ENCODE peak calls at places on chromosomes 7 and 10, in four cellular contexts. J, D, M and N are unnamed samples.

GRCh38 chr7:101330011-101330484 is 8.4 kb upstream of the IFT22 start:
- DNase-seq in J (no peak), D (no peak), M (no peak), N (no peak)

GRCh38 chr10:131022981-131023380 is 288.5 kb downstream of the TCERG1L start:
- DNase-seq in J (no peak), D (no peak), M (no peak), N (no peak)

GRCh38 chr7:132076301-132077049 is 499.8 kb downstream of the PLXNA4 start:
- DNase-seq in J (no peak), D (no peak), M (no peak), N (no peak)

GRCh38 chr7:29989257-29989995 is at the start of gene SCRN1:
- DNase-seq in J (no peak), D (peak; percentile 57), M (peak; percentile 32), N (peak; percentile 13)

GRCh38 chr10:98255146-98255877 is 12.7 kb downstream of the LOXL4 start:
- DNase-seq in J (no peak), D (no peak), M (no peak), N (no peak)

GRCh38 chr10:4546931-4547330 is 279.1 kb upstream of the AKR1E2 start:
- DNase-seq in J (no peak), D (no peak), M (no peak), N (no peak)

GRCh38 chr10:89167915-89168314 is 39.2 kb downstream of the CH25H start:
- DNase-seq in J (no peak), D (no peak), M (no peak), N (no peak)

GRCh38 chr7:142188846-142189245 is 69.0 kb downstream of the PRSS58 start:
- DNase-seq in J (no peak), D (peak; percentile 7), M (no peak), N (no peak)

GRCh38 chr10:132383751-132384181 is 13.2 kb upstream of the PWWP2B start:
- DNase-seq in J (no peak), D (no peak), M (no peak), N (no peak)

GRCh38 chr10:100504101-100504500 is 15.6 kb downstream of the SEC31B start:
- DNase-seq in J (no peak), D (no peak), M (no peak), N (peak; percentile 26)

GRCh38 chr10:60334991-60335390 is 54.7 kb downstream of the ANK3 start:
- DNase-seq in J (no peak), D (no peak), M (no peak), N (no peak)

GRCh38 chr7:139103057-139103820 is 6.3 kb downstream of the ZC3HAV1 start:
- DNase-seq in J (no peak), D (no peak), M (peak; percentile 10), N (no peak)

GRCh38 chr7:150322114-150322832 is 882 bp upstream of the LRRC61 start:
- DNase-seq in J (no peak), D (no peak), M (peak; percentile 27), N (no peak)

GRCh38 chr7:68964060-68964459 is 634.2 kb upstream of the AUTS2 start:
- DNase-seq in J (no peak), D (no peak), M (no peak), N (no peak)

GRCh38 chr7:106462365-106462859 is 177.6 kb upstream of the NAMPT start:
- DNase-seq in J (peak; percentile 39), D (no peak), M (peak; percentile 55), N (peak; percentile 52)

GRCh38 chr10:47029181-47029971 is 118.1 kb downstream of the PTPN20 start:
- DNase-seq in J (no peak), D (no peak), M (no peak), N (no peak)

GRCh38 chr7:140479739-140480084 is 407 bp upstream of the MKRN1 start:
- DNase-seq in J (no peak), D (no peak), M (no peak), N (no peak)

GRCh38 chr10:92552310-92552709 is 21.6 kb downstream of the IDE start:
- DNase-seq in J (no peak), D (no peak), M (no peak), N (no peak)

GRCh38 chr10:61779950-61780659 is 117.4 kb downstream of the CABCOCO1 start:
- DNase-seq in J (no peak), D (no peak), M (peak; percentile 79), N (peak; percentile 74)

GRCh38 chr10:70283445-70284399 is at the start of gene NPFFR1:
- DNase-seq in J (no peak), D (no peak), M (no peak), N (no peak)

GRCh38 chr10:44195120-44196007 is 189.5 kb downstream of the CXCL12 start:
- DNase-seq in J (no peak), D (peak; percentile 28), M (no peak), N (peak; percentile 94)

GRCh38 chr7:72445580-72445979 is 33.4 kb upstream of the CALN1 start:
- DNase-seq in J (no peak), D (no peak), M (no peak), N (no peak)

GRCh38 chr10:110387983-110388681 is 83.4 kb upstream of the SMNDC1 start:
- DNase-seq in J (peak; percentile 83), D (no peak), M (no peak), N (no peak)

GRCh38 chr7:91151916-91152315 is 112.3 kb upstream of the FZD1 start:
- DNase-seq in J (no peak), D (no peak), M (no peak), N (no peak)
- TF ChIP-seq ELK1 in J (no peak), D (no peak), M (no peak), N (no peak)

DNA sequence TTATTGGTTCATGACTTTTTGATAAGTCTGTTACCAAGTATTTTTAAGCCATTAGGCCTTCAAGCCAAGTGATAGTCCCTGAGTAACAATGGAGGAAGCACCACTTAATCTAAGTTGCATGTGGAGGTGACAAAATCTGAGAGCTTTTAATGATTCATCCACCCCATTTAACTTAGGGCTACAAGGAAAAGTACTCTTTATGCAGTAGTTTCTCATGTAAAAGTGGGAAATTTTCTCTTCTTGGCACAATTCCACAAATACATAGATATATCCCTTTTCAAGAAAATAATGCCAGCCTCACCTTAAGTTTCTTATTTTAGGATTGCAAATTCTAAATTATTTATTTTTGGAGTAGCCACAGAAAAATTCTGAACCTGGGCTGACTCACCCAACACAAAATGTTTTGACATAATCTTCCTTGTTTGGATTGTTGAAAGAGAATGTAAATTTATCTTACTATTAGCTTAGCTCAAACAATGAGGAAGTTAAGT is 85.7 kb downstream of the SUGCT start:
- DNase-seq in J (no peak), D (no peak), M (no peak), N (peak; percentile 47)
- TF ChIP-seq ELK1 in J (no peak), D (no peak), M (no peak), N (no peak)

DNA sequence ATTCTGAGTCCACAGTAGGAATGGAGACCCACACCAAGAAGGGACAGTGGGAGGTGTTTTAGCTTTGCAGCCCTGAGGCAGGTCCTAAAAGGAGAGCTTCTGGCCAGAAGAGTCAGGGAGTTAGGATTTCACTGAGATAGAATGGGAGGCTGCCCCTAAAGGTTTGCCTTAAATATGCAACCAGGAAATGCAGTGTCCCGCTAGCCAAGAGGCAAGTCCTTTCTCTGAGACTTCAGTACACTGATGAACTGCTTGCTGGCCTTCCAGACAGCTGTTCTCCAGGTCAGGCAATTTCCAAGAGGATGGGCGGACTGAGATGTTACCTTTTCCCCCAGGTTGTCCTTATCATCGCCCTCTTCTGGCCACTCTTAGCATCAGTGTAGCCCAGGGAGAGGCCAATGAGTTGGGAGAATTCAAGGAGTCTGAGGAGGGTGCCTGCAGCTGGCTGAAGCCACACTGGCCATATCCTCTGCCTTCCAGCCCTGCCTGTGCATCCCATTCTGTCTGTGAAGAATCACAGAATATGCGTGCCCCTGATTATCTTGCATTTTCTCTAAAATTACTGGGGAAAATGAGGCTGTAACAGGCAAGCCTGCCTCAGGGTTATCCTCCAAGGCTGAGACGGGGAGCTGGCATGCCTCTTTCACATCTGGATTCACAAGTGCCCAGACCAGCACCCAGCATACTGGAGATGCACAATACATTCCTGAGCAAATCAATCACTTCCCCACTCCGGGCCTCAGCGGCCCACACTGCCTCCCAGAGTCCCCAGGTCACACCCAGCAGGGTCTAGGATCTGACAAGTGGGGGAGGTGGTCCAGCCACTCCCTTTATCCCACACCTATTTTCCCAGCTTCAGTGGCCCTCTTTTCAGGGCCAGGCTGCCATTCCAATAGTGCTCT is 2.4 kb downstream of the TLL2 start:
- DNase-seq in J (no peak), D (peak; percentile 68), M (peak; percentile 19), N (peak; percentile 17)
- TF ChIP-seq ELK1 in J (no peak), D (no peak), M (no peak), N (no peak)

GRCh38 chr7:78346824-78347223 is 548.3 kb downstream of the PHTF2 start:
- DNase-seq in J (no peak), D (no peak), M (no peak), N (no peak)

GRCh38 chr7:78345979-78346378 is 547.4 kb downstream of the PHTF2 start:
- DNase-seq in J (no peak), D (no peak), M (no peak), N (peak; percentile 34)

GRCh38 chr7:78350926-78351325 is 552.4 kb downstream of the PHTF2 start:
- DNase-seq in J (no peak), D (no peak), M (no peak), N (no peak)

GRCh38 chr7:78345293-78345692 is 546.7 kb downstream of the PHTF2 start:
- DNase-seq in J (no peak), D (no peak), M (no peak), N (no peak)
- TF ChIP-seq ELK1 in J (no peak), D (no peak), M (no peak), N (no peak)